ENCODE peak calls at places on chromosome 14, in six cellular contexts. B is left lung, K is fibroblast of pulmonary artery, A is WERI-Rb-1, U is astrocyte of the spinal cord, P is HCT116. E is an unnamed sample.
A peak's percentile ranks its signal among the peaks of the same experiment; 100 is the strongest.

GRCh38 chr14:99271951-99272668 is at the start of gene BCL11B:
- DNase-seq in B (peak; percentile 28), K (peak; percentile 87), A (peak; percentile 81), U (peak; percentile 84), P (peak; percentile 82), E (peak; percentile 78)

GRCh38 chr14:93970967-93971634 is 5.3 kb downstream of the ASB2 start:
- DNase-seq in B (peak; percentile 75), K (no peak), A (peak; percentile 68), U (no peak), P (no peak), E (no peak)

GRCh38 chr14:31927348-31927826 is 149.7 kb upstream of the ARHGAP5 start:
- DNase-seq in B (no peak), K (peak; percentile 89), A (no peak), U (peak; percentile 95), P (no peak), E (no peak)

GRCh38 chr14:28762290-28762948 is 4.2 kb upstream of the FOXG1 start:
- DNase-seq in B (no peak), K (no peak), A (no peak), U (peak; percentile 10), P (no peak), E (no peak)

GRCh38 chr14:71752111-71752738 is 180.0 kb upstream of the RGS6 start:
- DNase-seq in B (no peak), K (no peak), A (no peak), U (no peak), P (no peak), E (no peak)

GRCh38 chr14:69713127-69713800 is 53.7 kb upstream of the SRSF5 start:
- DNase-seq in B (no peak), K (no peak), A (peak; percentile 86), U (no peak), P (no peak), E (no peak)

GRCh38 chr14:25358330-25358729 is 308.4 kb upstream of the STXBP6 start:
- DNase-seq in B (no peak), K (no peak), A (no peak), U (no peak), P (no peak), E (no peak)

GRCh38 chr14:36884049-36884448 is 222.4 kb downstream of the PAX9 start:
- DNase-seq in B (no peak), K (no peak), A (no peak), U (no peak), P (no peak), E (no peak)

GRCh38 chr14:54890794-54891193 is 11.8 kb downstream of the GCH1 start:
- DNase-seq in B (no peak), K (no peak), A (no peak), U (no peak), P (no peak), E (no peak)

GRCh38 chr14:31265701-31266398 is 58.3 kb upstream of the HECTD1 start:
- DNase-seq in B (no peak), K (no peak), A (no peak), U (peak; percentile 60), P (no peak), E (no peak)

GRCh38 chr14:77529963-77530362 is 31.3 kb upstream of the ISM2 start:
- DNase-seq in B (no peak), K (peak; percentile 39), A (no peak), U (no peak), P (no peak), E (no peak)

DNA sequence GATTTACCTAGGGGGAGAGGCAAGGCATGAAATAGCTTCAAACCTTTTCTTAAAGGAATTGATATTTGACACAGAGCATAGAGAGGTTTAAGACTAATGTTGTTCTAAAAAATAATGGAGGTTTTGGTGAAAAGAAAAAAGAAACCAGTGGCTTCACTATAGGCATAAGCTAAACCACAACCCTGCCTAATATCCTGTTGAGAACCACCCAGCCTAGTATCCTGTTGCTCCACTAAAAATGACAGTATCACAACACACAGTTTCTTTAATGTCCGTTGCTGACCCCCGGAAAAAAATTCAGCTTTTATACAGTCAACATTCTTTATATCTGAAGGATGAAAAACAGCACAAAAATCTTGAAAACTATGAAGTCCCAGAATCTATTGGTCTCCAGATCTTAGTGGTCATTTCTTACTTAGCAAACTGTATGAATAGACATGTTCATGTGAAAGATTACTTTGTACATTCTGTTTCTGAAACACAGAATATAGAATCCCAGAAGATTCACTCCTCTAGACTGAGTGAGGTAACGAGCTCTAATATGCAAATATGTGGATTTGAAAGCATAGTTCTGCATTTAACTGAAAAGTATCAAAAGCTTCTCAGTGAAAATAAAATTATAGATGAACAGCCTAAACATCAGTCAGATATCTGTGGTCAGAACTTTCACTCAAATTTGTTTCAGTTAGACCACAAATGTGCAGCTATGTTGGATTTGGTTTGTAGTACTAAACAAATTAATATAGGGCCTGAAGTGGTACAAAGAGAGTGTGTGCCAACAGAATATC is 40.5 kb downstream of the GALC start:
- DNase-seq in B (no peak), K (no peak), A (no peak), U (no peak), P (no peak), E (no peak)
- H3K4me3 ChIP-seq in B (no peak overlapping the region), K (no peak overlapping the region), A (no peak overlapping the region), U (no peak overlapping the region), P (no peak overlapping the region), E (no peak overlapping the region)

GRCh38 chr14:86780461-86780860 is 1212.5 kb downstream of the GALC start:
- DNase-seq in B (no peak), K (no peak), A (no peak), U (no peak), P (no peak), E (no peak)
- H3K4me3 ChIP-seq in B (no peak overlapping the region), K (no peak overlapping the region), A (no peak overlapping the region), U (no peak overlapping the region), P (no peak overlapping the region), E (no peak overlapping the region)

DNA sequence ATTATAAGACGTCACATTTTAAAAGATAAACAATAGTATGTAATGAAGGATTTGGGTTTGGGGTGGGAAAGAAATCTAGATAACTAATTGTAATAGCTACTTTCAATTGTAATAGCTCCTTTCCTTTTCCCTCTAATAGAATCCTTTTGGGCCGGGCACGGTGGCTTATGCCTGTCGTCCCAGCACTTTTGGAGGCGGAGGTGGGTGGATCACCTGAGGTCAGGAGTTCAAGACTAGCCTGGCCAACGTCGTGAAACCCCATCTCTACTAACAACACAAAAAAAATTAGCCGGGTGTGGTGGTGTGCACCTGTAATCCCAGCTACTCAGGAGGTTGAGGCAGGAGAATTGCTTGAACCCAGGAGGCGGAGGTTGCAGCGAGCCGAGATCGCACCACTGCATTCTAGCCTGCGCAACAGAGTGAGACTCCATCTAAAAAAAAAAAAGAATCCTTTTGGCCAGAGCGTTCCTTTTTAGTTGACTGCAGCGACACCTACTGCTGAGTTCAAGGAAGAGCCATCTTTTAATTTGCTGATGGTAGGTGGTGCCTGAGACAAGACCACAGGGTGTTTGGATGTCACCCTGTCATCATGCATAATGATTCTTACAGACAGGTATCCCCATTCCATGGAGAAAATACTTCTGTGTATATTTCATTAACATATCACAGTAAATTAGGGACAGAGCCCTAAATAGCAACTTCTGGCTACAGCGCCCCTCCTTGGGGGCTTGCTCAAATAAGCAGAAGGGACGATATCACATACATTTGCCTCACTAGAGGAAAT is 79.5 kb downstream of the ARMH4 start:
- DNase-seq in B (no peak), K (peak; percentile 85), A (peak; percentile 63), U (peak; percentile 72), P (peak; percentile 65), E (peak; percentile 27)
- H3K4me3 ChIP-seq in B (no peak overlapping the region), K (no peak overlapping the region), A (no peak overlapping the region), U (no peak overlapping the region), P (peak overlapping the region; percentile 18), E (no peak overlapping the region)

GRCh38 chr14:44446965-44447364 is 60.1 kb downstream of the FSCB start:
- DNase-seq in B (no peak), K (no peak), A (no peak), U (no peak), P (no peak), E (peak; percentile 24)
- H3K4me3 ChIP-seq in B (no peak overlapping the region), K (no peak overlapping the region), A (no peak overlapping the region), U (no peak overlapping the region), P (no peak overlapping the region), E (no peak overlapping the region)

GRCh38 chr14:102927346-102927877 is 4.9 kb downstream of the AMN start:
- DNase-seq in B (peak; percentile 88), K (no peak), A (no peak), U (no peak), P (peak; percentile 39), E (no peak)

GRCh38 chr14:102930138-102930752 is 7.8 kb downstream of the AMN start:
- DNase-seq in B (peak; percentile 80), K (no peak), A (peak; percentile 46), U (no peak), P (no peak), E (no peak)

GRCh38 chr14:102927878-102928411 is 5.5 kb downstream of the AMN start:
- DNase-seq in B (peak; percentile 77), K (no peak), A (no peak), U (no peak), P (no peak), E (peak; percentile 44)

GRCh38 chr14:102929349-102930137 is 7.1 kb downstream of the AMN start:
- DNase-seq in B (peak; percentile 79), K (no peak), A (no peak), U (no peak), P (no peak), E (no peak)

DNA sequence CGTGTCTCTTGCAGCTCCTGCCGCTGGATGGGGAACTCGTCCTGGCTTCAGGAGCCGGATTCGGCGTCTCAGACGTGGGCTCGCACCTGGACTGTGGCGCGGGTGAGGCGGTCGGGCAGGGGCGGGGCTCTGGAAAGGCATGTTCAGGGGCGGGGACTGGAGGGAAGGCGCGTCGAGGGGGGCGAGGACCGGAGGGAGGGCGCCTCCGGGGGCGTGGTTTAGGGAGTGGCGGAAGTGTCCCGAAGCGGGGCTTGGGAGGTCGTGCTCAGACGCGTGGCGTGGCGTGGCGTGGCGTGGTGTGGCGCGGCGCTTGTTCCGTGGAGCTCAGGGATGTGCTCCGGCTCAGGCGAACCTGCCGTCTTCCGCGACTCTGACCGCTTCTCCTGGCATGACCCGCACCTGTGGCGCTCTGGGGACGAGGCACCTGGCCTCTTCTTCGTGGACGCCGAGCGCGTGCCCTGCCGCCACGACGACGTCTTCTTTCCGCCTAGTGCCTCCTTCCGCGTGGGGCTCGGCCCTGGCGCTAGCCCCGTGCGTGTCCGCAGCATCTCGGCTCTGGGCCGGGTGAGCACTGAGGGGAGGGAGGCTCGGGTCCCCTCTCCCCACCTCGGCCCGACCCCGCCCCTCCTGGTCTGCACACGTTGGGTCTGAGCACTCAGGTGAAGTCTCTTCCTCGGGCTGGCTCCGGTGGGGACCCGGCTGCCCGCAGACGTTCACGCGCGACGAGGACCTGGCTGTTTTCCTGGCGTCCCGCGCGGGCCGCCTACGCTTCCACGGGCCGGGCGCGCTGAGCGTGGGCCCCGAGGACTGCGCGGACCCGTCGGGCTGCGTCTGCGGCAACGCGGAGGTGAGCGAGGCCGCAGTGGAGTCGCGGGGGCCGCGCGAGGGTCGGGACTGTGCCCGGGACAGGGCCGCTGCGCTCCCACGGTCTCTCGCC is 6.2 kb downstream of the AMN start:
- DNase-seq in B (peak; percentile 91), K (peak; percentile 45), A (peak; percentile 89), U (no peak), P (peak; percentile 52), E (peak; percentile 37)
- H3K4me3 ChIP-seq in B (peak overlapping the region; percentile 34), K (peak overlapping the region; percentile 39), A (peak overlapping the region; percentile 49), U (peak overlapping the region; percentile 24), P (peak overlapping the region; percentile 47), E (peak overlapping the region; percentile 35)

DNA sequence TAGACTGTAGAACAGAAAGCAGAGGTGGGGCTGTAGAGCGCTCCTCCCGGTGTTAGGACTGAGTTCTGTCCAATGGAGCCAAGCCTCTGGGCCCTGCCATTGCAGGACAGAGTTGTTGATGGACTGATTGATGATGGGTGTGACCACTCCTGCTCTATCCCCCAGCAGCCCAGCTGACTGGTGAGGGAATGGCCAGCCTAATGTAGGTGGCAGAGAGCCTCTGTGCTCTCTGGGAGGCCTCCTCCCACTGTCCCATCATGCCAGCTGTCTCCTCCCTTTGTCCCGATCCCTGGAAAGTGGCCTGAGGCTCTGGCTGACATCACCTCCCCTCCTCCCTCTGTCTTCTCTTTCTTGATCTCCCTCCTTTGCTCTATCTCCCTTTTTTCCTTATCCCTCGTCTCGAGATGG is 804 bp downstream of the EFS start:
- DNase-seq in B (no peak), K (no peak), A (peak; percentile 58), U (no peak), P (no peak), E (no peak)
- H3K4me3 ChIP-seq in B (peak overlapping the region; percentile 43), K (peak overlapping the region; percentile 30), A (peak overlapping the region; percentile 79), U (peak overlapping the region; percentile 43), P (no peak overlapping the region), E (no peak overlapping the region)